ENCODE peak calls at places on chromosomes 11 and 22, in five cellular contexts. One of them, this sample, is unnamed.

GRCh38 chr11:75151346-75152047 is 590 bp downstream of the SLCO2B1 start:
- DNase-seq in CD8-positive, alpha-beta T cell: no peak
- DNase-seq in hepatocyte: no peak
- DNase-seq in stimulated activated CD4-positive, alpha-beta T cell treated with anti-CD3 and anti-CD28 coated beads, Interleukin-1b, Interleukin-23, amount 100 ng/mL, for 24 hours: no peak
- DNase-seq in pancreas: peak
- DNase-seq in this sample: no peak

GRCh38 chr11:117835576-117835975 is 11.0 kb upstream of the FXYD2 start:
- DNase-seq in CD8-positive, alpha-beta T cell: no peak
- DNase-seq in hepatocyte: no peak
- DNase-seq in stimulated activated CD4-positive, alpha-beta T cell treated with anti-CD3 and anti-CD28 coated beads, Interleukin-1b, Interleukin-23, amount 100 ng/mL, for 24 hours: no peak
- DNase-seq in pancreas: no peak
- DNase-seq in this sample: no peak

GRCh38 chr11:2096919-2097301 is 42.3 kb downstream of the IGF2 start:
- DNase-seq in CD8-positive, alpha-beta T cell: no peak
- DNase-seq in hepatocyte: no peak
- DNase-seq in stimulated activated CD4-positive, alpha-beta T cell treated with anti-CD3 and anti-CD28 coated beads, Interleukin-1b, Interleukin-23, amount 100 ng/mL, for 24 hours: no peak
- DNase-seq in pancreas: no peak
- DNase-seq in this sample: no peak

GRCh38 chr22:46367707-46368191 is 32.2 kb downstream of the TRMU start:
- DNase-seq in CD8-positive, alpha-beta T cell: peak
- DNase-seq in hepatocyte: peak
- DNase-seq in stimulated activated CD4-positive, alpha-beta T cell treated with anti-CD3 and anti-CD28 coated beads, Interleukin-1b, Interleukin-23, amount 100 ng/mL, for 24 hours: peak
- DNase-seq in pancreas: peak
- DNase-seq in this sample: no peak

GRCh38 chr22:47553436-47553835 is 791.0 kb downstream of the TBC1D22A start:
- DNase-seq in CD8-positive, alpha-beta T cell: no peak
- DNase-seq in hepatocyte: no peak
- DNase-seq in stimulated activated CD4-positive, alpha-beta T cell treated with anti-CD3 and anti-CD28 coated beads, Interleukin-1b, Interleukin-23, amount 100 ng/mL, for 24 hours: no peak
- DNase-seq in pancreas: no peak
- DNase-seq in this sample: no peak

GRCh38 chr22:19038728-19039447 is 83.3 kb downstream of the DGCR2 start:
- DNase-seq in CD8-positive, alpha-beta T cell: no peak
- DNase-seq in hepatocyte: no peak
- DNase-seq in stimulated activated CD4-positive, alpha-beta T cell treated with anti-CD3 and anti-CD28 coated beads, Interleukin-1b, Interleukin-23, amount 100 ng/mL, for 24 hours: no peak
- DNase-seq in pancreas: no peak
- DNase-seq in this sample: no peak

GRCh38 chr11:65500262-65501004 is 1.6 kb downstream of the MALAT1 start:
- DNase-seq in CD8-positive, alpha-beta T cell: no peak
- DNase-seq in hepatocyte: peak
- DNase-seq in stimulated activated CD4-positive, alpha-beta T cell treated with anti-CD3 and anti-CD28 coated beads, Interleukin-1b, Interleukin-23, amount 100 ng/mL, for 24 hours: no peak
- DNase-seq in pancreas: peak
- DNase-seq in this sample: no peak

GRCh38 chr11:57387284-57388030 is 3.0 kb downstream of the PRG2 start:
- DNase-seq in CD8-positive, alpha-beta T cell: no peak
- DNase-seq in hepatocyte: no peak
- DNase-seq in stimulated activated CD4-positive, alpha-beta T cell treated with anti-CD3 and anti-CD28 coated beads, Interleukin-1b, Interleukin-23, amount 100 ng/mL, for 24 hours: no peak
- DNase-seq in pancreas: no peak
- DNase-seq in this sample: no peak

GRCh38 chr11:8596504-8597046 is 2.5 kb upstream of the STK33 start:
- DNase-seq in CD8-positive, alpha-beta T cell: no peak
- DNase-seq in hepatocyte: no peak
- DNase-seq in stimulated activated CD4-positive, alpha-beta T cell treated with anti-CD3 and anti-CD28 coated beads, Interleukin-1b, Interleukin-23, amount 100 ng/mL, for 24 hours: no peak
- DNase-seq in pancreas: no peak
- DNase-seq in this sample: no peak

GRCh38 chr11:63908631-63909491 is 8.1 kb downstream of the RCOR2 start:
- DNase-seq in CD8-positive, alpha-beta T cell: no peak
- DNase-seq in hepatocyte: no peak
- DNase-seq in stimulated activated CD4-positive, alpha-beta T cell treated with anti-CD3 and anti-CD28 coated beads, Interleukin-1b, Interleukin-23, amount 100 ng/mL, for 24 hours: no peak
- DNase-seq in pancreas: no peak
- DNase-seq in this sample: no peak

GRCh38 chr11:19676508-19677379 is 35.9 kb upstream of the NAV2 start:
- DNase-seq in CD8-positive, alpha-beta T cell: no peak
- DNase-seq in hepatocyte: no peak
- DNase-seq in stimulated activated CD4-positive, alpha-beta T cell treated with anti-CD3 and anti-CD28 coated beads, Interleukin-1b, Interleukin-23, amount 100 ng/mL, for 24 hours: no peak
- DNase-seq in pancreas: no peak
- DNase-seq in this sample: no peak

GRCh38 chr11:58659404-58659803 is 36.9 kb downstream of the CNTF start:
- DNase-seq in CD8-positive, alpha-beta T cell: no peak
- DNase-seq in hepatocyte: peak
- DNase-seq in stimulated activated CD4-positive, alpha-beta T cell treated with anti-CD3 and anti-CD28 coated beads, Interleukin-1b, Interleukin-23, amount 100 ng/mL, for 24 hours: no peak
- DNase-seq in pancreas: peak
- DNase-seq in this sample: no peak

GRCh38 chr11:94946812-94947211 is 26.5 kb downstream of the CWC15 start:
- DNase-seq in CD8-positive, alpha-beta T cell: no peak
- DNase-seq in hepatocyte: no peak
- DNase-seq in stimulated activated CD4-positive, alpha-beta T cell treated with anti-CD3 and anti-CD28 coated beads, Interleukin-1b, Interleukin-23, amount 100 ng/mL, for 24 hours: no peak
- DNase-seq in pancreas: no peak
- DNase-seq in this sample: no peak

GRCh38 chr11:114291381-114291780 is 4.8 kb upstream of the NNMT start:
- DNase-seq in CD8-positive, alpha-beta T cell: no peak
- DNase-seq in hepatocyte: no peak
- DNase-seq in stimulated activated CD4-positive, alpha-beta T cell treated with anti-CD3 and anti-CD28 coated beads, Interleukin-1b, Interleukin-23, amount 100 ng/mL, for 24 hours: no peak
- DNase-seq in pancreas: no peak
- DNase-seq in this sample: no peak